ENCODE peak calls at places on chromosomes 2 and 18, in nine cellular contexts. I, J, T, Q, W, N, L, S and E are unnamed samples.

GRCh38 chr18:79635127-79635726 is 44.4 kb upstream of the CTDP1 start:
- DNase-seq in I (no peak), J (no peak), T (no peak), Q (no peak), W (no peak), N (no peak), L (no peak), S (no peak), E (no peak)

GRCh38 chr2:220064282-220065042 is 437.0 kb downstream of the SLC4A3 start:
- DNase-seq in I (no peak), J (no peak), T (no peak), Q (no peak), W (no peak), N (no peak), L (no peak), S (no peak), E (no peak)

GRCh38 chr2:1651131-1652066 is 92.9 kb downstream of the PXDN start:
- DNase-seq in I (no peak), J (no peak), T (no peak), Q (no peak), W (no peak), N (no peak), L (no peak), S (no peak), E (no peak)

GRCh38 chr18:80034852-80035406 is 695 bp downstream of the RBFA start:
- DNase-seq in I (no peak), J (no peak), T (no peak), Q (no peak), W (no peak), N (no peak), L (no peak), S (no peak), E (peak)

GRCh38 chr2:123953848-123954247 is 71.2 kb upstream of the CNTNAP5 start:
- DNase-seq in I (no peak), J (peak), T (no peak), Q (no peak), W (no peak), N (no peak), L (no peak), S (no peak), E (no peak)

GRCh38 chr18:34862561-34862960 is 152.5 kb downstream of the DTNA start:
- DNase-seq in I (no peak), J (no peak), T (no peak), Q (no peak), W (no peak), N (no peak), L (no peak), S (no peak), E (no peak)

GRCh38 chr2:12750166-12750905 is 33.6 kb downstream of the TRIB2 start:
- DNase-seq in I (no peak), J (no peak), T (no peak), Q (no peak), W (no peak), N (no peak), L (no peak), S (no peak), E (no peak)

GRCh38 chr18:33839452-33840225 is 261.6 kb downstream of the ASXL3 start:
- DNase-seq in I (no peak), J (no peak), T (no peak), Q (no peak), W (peak), N (no peak), L (no peak), S (peak), E (peak)

GRCh38 chr18:48310353-48310752 is 98.8 kb downstream of the ZBTB7C start:
- DNase-seq in I (no peak), J (no peak), T (no peak), Q (no peak), W (no peak), N (no peak), L (no peak), S (no peak), E (no peak)